ENCODE peak calls at places on chromosomes 16 and 17, in eight cellular contexts. R is uterus, M is gastrocnemius medialis, H is cardiac muscle cell, U is Panc1, S is heart right ventricle, Z is OCI-LY7, K is aorta. P is an unnamed sample.

GRCh38 chr17:19508327-19508867 is 25.3 kb upstream of the SLC47A1 start:
- DNase-seq in R (peak; percentile 51), M (no peak), H (no peak), U (no peak), S (peak; percentile 39), Z (peak; percentile 68), K (peak; percentile 70), P (no peak)

GRCh38 chr16:57028086-57028485 is 38.7 kb downstream of the NLRC5 start:
- DNase-seq in R (no peak), M (no peak), H (no peak), U (no peak), S (no peak), Z (peak; percentile 28), K (no peak), P (no peak)

GRCh38 chr17:9470171-9470570 is 105.4 kb downstream of the STX8 start:
- DNase-seq in R (no peak), M (no peak), H (no peak), U (no peak), S (no peak), Z (no peak), K (no peak), P (peak; percentile 25)

GRCh38 chr16:66894948-66895696 is 14.8 kb downstream of the PDP2 start:
- DNase-seq in R (peak; percentile 66), M (peak; percentile 81), H (peak; percentile 90), U (no peak), S (peak; percentile 48), Z (peak; percentile 63), K (peak; percentile 79), P (peak; percentile 52)

GRCh38 chr17:43860077-43860725 is 13.2 kb downstream of the CD300LG start:
- DNase-seq in R (no peak), M (no peak), H (no peak), U (no peak), S (no peak), Z (no peak), K (no peak), P (no peak)

GRCh38 chr17:45895304-45895968 is 1.1 kb downstream of the MAPT start:
- DNase-seq in R (peak; percentile 19), M (peak; percentile 82), H (peak; percentile 30), U (no peak), S (no peak), Z (no peak), K (no peak), P (no peak)

GRCh38 chr17:71252446-71252845 is 868.4 kb upstream of the SOX9 start:
- DNase-seq in R (no peak), M (no peak), H (no peak), U (no peak), S (no peak), Z (no peak), K (no peak), P (no peak)

GRCh38 chr17:76353004-76353598 is 615 bp downstream of the PRPSAP1 start:
- DNase-seq in R (no peak), M (peak; percentile 12), H (peak; percentile 56), U (no peak), S (peak; percentile 33), Z (peak; percentile 34), K (peak; percentile 59), P (no peak)

GRCh38 chr17:1173456-1174370 is 6.1 kb downstream of the ABR start:
- DNase-seq in R (no peak), M (no peak), H (no peak), U (no peak), S (peak; percentile 48), Z (no peak), K (no peak), P (no peak)

GRCh38 chr16:89317101-89317671 is 99.7 kb downstream of the ZNF778 start:
- DNase-seq in R (no peak), M (no peak), H (no peak), U (no peak), S (peak; percentile 5), Z (no peak), K (no peak), P (no peak)

GRCh38 chr17:63816669-63817068 is 10.6 kb upstream of the PSMC5 start:
- DNase-seq in R (no peak), M (no peak), H (no peak), U (no peak), S (no peak), Z (no peak), K (no peak), P (no peak)

GRCh38 chr16:5738586-5738985 is 641.0 kb upstream of the EEF2KMT start:
- DNase-seq in R (no peak), M (no peak), H (no peak), U (no peak), S (no peak), Z (no peak), K (no peak), P (no peak)

GRCh38 chr17:56176101-56176500 is 22.8 kb downstream of the ANKFN1 start:
- DNase-seq in R (no peak), M (no peak), H (no peak), U (no peak), S (no peak), Z (no peak), K (no peak), P (no peak)

DNA sequence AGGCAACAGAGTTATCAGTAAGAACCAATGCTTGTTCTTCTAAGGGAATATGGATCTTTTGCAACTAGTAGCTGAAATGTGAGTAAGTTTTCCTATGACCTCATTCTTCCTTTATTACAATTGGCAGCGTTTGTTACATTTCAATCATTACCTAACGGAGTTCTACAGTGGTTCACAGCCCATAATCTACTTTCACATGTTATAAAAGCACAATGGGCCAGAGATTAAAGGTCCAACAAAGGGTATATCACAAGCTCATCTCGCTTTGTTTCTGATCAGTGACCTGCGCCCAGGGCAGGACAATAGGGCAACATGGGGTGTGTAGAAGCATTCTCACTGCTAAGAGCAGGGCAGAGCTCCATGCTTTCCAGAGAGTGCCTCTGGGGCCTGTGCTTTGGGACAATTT is 279.9 kb upstream of the DYNLRB2 start:
- DNase-seq in R (no peak), M (no peak), H (no peak), U (no peak), S (no peak), Z (no peak), K (no peak), P (no peak)
- H3K4me3 ChIP-seq in R (no peak overlapping the region), M (no peak overlapping the region), H (no peak overlapping the region), U (no peak overlapping the region), S (no peak overlapping the region), Z (no peak overlapping the region), K (no peak overlapping the region), P (no peak overlapping the region)

GRCh38 chr16:15611610-15612009 is 31.3 kb downstream of the MARF1 start:
- DNase-seq in R (no peak), M (no peak), H (no peak), U (no peak), S (no peak), Z (no peak), K (no peak), P (no peak)
- H3K36me3 ChIP-seq in R (no peaks in the 10 kb centered on the region), M (peaks cover 40% of the 10 kb centered on the region), H (peaks cover 44% of the 10 kb centered on the region), U (peaks cover 18% of the 10 kb centered on the region), S (peaks cover 100% of the 10 kb centered on the region), Z (peaks cover 88% of the 10 kb centered on the region), K (peaks cover 10% of the 10 kb centered on the region), P (peaks cover 88% of the 10 kb centered on the region)

GRCh38 chr16:4114257-4115208 is 1.7 kb downstream of the ADCY9 start:
- DNase-seq in R (no peak), M (no peak), H (no peak), U (no peak), S (peak; percentile 25), Z (no peak), K (peak; percentile 60), P (no peak)
- H3K4me3 ChIP-seq in R (peak overlapping the region; percentile 75), M (peak overlapping the region; percentile 82), H (peak overlapping the region; percentile 45), U (peak overlapping the region; percentile 61), S (peak overlapping the region; percentile 56), Z (no peak overlapping the region), K (peak overlapping the region; percentile 86), P (peak overlapping the region; percentile 44)

GRCh38 chr17:17080181-17080631 is 37.9 kb downstream of the MPRIP start:
- DNase-seq in R (no peak), M (no peak), H (no peak), U (no peak), S (no peak), Z (no peak), K (no peak), P (no peak)
- H3K36me3 ChIP-seq in R (no peaks in the 10 kb centered on the region), M (peaks cover 11% of the 10 kb centered on the region), H (peaks cover 6% of the 10 kb centered on the region), U (no peaks in the 10 kb centered on the region), S (peaks cover 67% of the 10 kb centered on the region), Z (no peaks in the 10 kb centered on the region), K (no peaks in the 10 kb centered on the region), P (no peaks in the 10 kb centered on the region)

GRCh38 chr17:34156741-34157589 is 98.1 kb upstream of the CCL2 start:
- DNase-seq in R (no peak), M (no peak), H (peak; percentile 34), U (no peak), S (no peak), Z (no peak), K (no peak), P (no peak)
- H3K4me3 ChIP-seq in R (no peak overlapping the region), M (no peak overlapping the region), H (peak overlapping the region; percentile 11), U (no peak overlapping the region), S (no peak overlapping the region), Z (no peak overlapping the region), K (no peak overlapping the region), P (no peak overlapping the region)

P was measured in naive thymus-derived CD4-positive, alpha-beta T cell.